ENCODE peak calls at places on chromosomes 16 and 17, in eight cellular contexts. Z, N, R, C, B, K, G and A are unnamed samples. For H3K4me1, the result is how much of the 10 kb centered on the place peaks cover.

GRCh38 chr17:81976332-81977210 is 858 bp upstream of the ASPSCR1 start:
- DNase-seq in Z (peak), N (peak), R (no peak), C (peak), B (no peak), K (no peak), G (no peak), A (peak)

GRCh38 chr17:38703742-38704644 is 1.1 kb upstream of the MLLT6 start:
- DNase-seq in Z (no peak), N (peak), R (no peak), C (peak), B (peak), K (peak), G (peak), A (peak)

GRCh38 chr16:391885-392335 is 5.1 kb upstream of the NME4 start:
- DNase-seq in Z (peak), N (peak), R (peak), C (peak), B (no peak), K (peak), G (peak), A (peak)

GRCh38 chr17:82065638-82066303 is at the start of gene DUS1L:
- DNase-seq in Z (peak), N (peak), R (peak), C (peak), B (peak), K (peak), G (peak), A (peak)

GRCh38 chr17:80252871-80253270 is 7.8 kb upstream of the RNF213 start:
- DNase-seq in Z (peak), N (peak), R (no peak), C (peak), B (peak), K (peak), G (no peak), A (no peak)

GRCh38 chr17:65850486-65850885 is 289.0 kb upstream of the AXIN2 start:
- DNase-seq in Z (peak), N (no peak), R (peak), C (no peak), B (no peak), K (no peak), G (peak), A (no peak)

GRCh38 chr17:27846042-27846655 is 45.8 kb upstream of the NOS2 start:
- DNase-seq in Z (no peak), N (no peak), R (no peak), C (no peak), B (no peak), K (peak), G (no peak), A (no peak)

GRCh38 chr17:3665834-3666233 is 2.5 kb downstream of the TAX1BP3 start:
- DNase-seq in Z (no peak), N (no peak), R (no peak), C (no peak), B (peak), K (no peak), G (no peak), A (no peak)

GRCh38 chr16:20359997-20360396 is 7.5 kb upstream of the UMOD start:
- DNase-seq in Z (no peak), N (no peak), R (no peak), C (no peak), B (no peak), K (no peak), G (no peak), A (peak)

GRCh38 chr16:23026777-23027362 is 122.4 kb downstream of the USP31 start:
- DNase-seq in Z (peak), N (no peak), R (peak), C (no peak), B (no peak), K (no peak), G (peak), A (peak)

GRCh38 chr17:61568219-61569072 is 22.6 kb downstream of the NACA2 start:
- DNase-seq in Z (peak), N (no peak), R (no peak), C (no peak), B (no peak), K (no peak), G (no peak), A (peak)

GRCh38 chr16:66979011-66979717 is 9.2 kb upstream of the CES4A start:
- DNase-seq in Z (no peak), N (no peak), R (no peak), C (no peak), B (peak), K (no peak), G (no peak), A (no peak)

GRCh38 chr17:47924785-47925676 is 16.3 kb upstream of the PNPO start:
- DNase-seq in Z (no peak), N (no peak), R (no peak), C (no peak), B (no peak), K (no peak), G (no peak), A (no peak)

GRCh38 chr17:53525590-53525989 is 297.1 kb upstream of the KIF2B start:
- DNase-seq in Z (no peak), N (no peak), R (no peak), C (no peak), B (no peak), K (no peak), G (no peak), A (no peak)

GRCh38 chr16:13883881-13884280 is 36.1 kb upstream of the ERCC4 start:
- DNase-seq in Z (no peak), N (no peak), R (no peak), C (no peak), B (no peak), K (no peak), G (peak), A (no peak)

DNA sequence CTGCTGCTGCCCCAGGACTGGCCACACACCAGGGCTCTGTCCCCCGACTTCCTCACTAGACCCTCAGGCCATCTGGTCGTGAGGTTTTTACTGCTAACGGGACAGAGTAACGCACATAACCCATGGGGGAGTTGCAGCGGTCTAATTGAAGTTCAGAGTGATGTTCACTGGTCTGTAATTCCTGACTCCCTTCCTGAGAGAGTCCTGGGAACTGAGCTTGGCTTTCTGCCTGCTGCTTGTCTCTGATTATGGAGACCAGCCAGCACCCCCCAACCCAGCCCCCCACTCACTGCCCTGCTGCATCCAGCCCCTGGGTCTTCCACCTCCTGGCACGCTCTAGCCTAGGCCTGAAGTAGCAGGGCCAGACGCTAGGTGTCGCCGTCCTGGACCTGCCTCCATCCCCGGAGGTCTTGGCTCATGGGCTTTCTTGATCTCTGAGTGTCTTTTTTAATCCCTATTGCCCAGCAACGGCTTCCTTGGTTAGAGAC is 192.9 kb downstream of the CCDC182 start:
- DNase-seq in Z (no peak), N (no peak), R (no peak), C (no peak), B (no peak), K (no peak), G (no peak), A (peak)
- H3K4me1 ChIP-seq in Z (under half), N (under half), R (under half), C (under half), B (half or more), K (under half), G (under half), A (under half)

GRCh38 chr17:4858880-4859260 is 25.7 kb downstream of the MINK1 start:
- DNase-seq in Z (no peak), N (peak), R (peak), C (peak), B (peak), K (no peak), G (no peak), A (no peak)

GRCh38 chr17:4854181-4854681 is 21.1 kb downstream of the MINK1 start:
- DNase-seq in Z (peak), N (no peak), R (peak), C (no peak), B (no peak), K (no peak), G (no peak), A (peak)

GRCh38 chr17:4858068-4858879 is 25.1 kb downstream of the MINK1 start:
- DNase-seq in Z (no peak), N (no peak), R (no peak), C (no peak), B (no peak), K (no peak), G (no peak), A (no peak)

GRCh38 chr17:4856271-4856936 is 23.3 kb downstream of the MINK1 start:
- DNase-seq in Z (no peak), N (no peak), R (no peak), C (no peak), B (no peak), K (no peak), G (no peak), A (no peak)

DNA sequence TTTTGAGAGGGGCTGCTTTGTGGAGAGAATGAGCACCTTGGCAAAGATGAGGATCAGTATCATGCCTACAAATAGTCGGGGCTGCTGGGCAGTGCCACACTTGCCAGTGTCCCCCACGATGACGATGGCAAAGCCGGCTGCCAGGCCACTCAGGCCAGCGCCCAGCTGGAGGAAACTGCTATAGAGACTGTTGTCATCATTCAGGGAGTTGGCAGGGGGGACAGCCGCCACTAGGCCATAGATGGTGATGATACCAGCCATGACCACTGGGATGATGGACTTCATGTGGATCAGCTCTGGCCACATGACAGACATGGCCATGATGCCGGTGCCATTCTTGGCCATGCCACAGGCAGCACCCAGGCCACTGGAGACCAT is 23.8 kb downstream of the MINK1 start:
- DNase-seq in Z (no peak), N (no peak), R (no peak), C (no peak), B (no peak), K (no peak), G (no peak), A (no peak)
- H3K4me1 ChIP-seq in Z (under half), N (under half), R (under half), C (under half), B (half or more), K (under half), G (under half), A (under half)

GRCh38 chr17:40328386-40328766 is 19.4 kb downstream of the RARA start:
- DNase-seq in Z (no peak), N (no peak), R (no peak), C (no peak), B (no peak), K (no peak), G (no peak), A (no peak)
- H3K4me1 ChIP-seq in Z (half or more), N (half or more), R (half or more), C (under half), B (half or more), K (half or more), G (half or more), A (half or more)

GRCh38 chr17:58338454-58338841 is 9.9 kb upstream of the TSPOAP1 start:
- DNase-seq in Z (no peak), N (no peak), R (no peak), C (no peak), B (no peak), K (no peak), G (no peak), A (no peak)

GRCh38 chr17:58340623-58340876 is 11.5 kb downstream of the SUPT4H1 start:
- DNase-seq in Z (no peak), N (no peak), R (no peak), C (no peak), B (no peak), K (no peak), G (no peak), A (no peak)

GRCh38 chr17:58337600-58338453 is 9.2 kb upstream of the TSPOAP1 start:
- DNase-seq in Z (no peak), N (peak), R (peak), C (peak), B (peak), K (peak), G (peak), A (peak)

GRCh38 chr17:58339775-58340622 is 11.4 kb upstream of the TSPOAP1 start:
- DNase-seq in Z (no peak), N (no peak), R (no peak), C (no peak), B (no peak), K (no peak), G (no peak), A (no peak)

GRCh38 chr17:58338907-58339774 is 10.5 kb upstream of the TSPOAP1 start:
- DNase-seq in Z (no peak), N (no peak), R (peak), C (peak), B (peak), K (peak), G (no peak), A (no peak)
- H3K4me1 ChIP-seq in Z (under half), N (under half), R (under half), C (under half), B (under half), K (half or more), G (under half), A (under half)

GRCh38 chr17:40345161-40346034 is 19.1 kb downstream of the GJD3 start:
- DNase-seq in Z (peak), N (no peak), R (peak), C (peak), B (peak), K (peak), G (peak), A (peak)
- H3K4me1 ChIP-seq in Z (half or more), N (half or more), R (half or more), C (under half), B (half or more), K (half or more), G (half or more), A (half or more)

DNA sequence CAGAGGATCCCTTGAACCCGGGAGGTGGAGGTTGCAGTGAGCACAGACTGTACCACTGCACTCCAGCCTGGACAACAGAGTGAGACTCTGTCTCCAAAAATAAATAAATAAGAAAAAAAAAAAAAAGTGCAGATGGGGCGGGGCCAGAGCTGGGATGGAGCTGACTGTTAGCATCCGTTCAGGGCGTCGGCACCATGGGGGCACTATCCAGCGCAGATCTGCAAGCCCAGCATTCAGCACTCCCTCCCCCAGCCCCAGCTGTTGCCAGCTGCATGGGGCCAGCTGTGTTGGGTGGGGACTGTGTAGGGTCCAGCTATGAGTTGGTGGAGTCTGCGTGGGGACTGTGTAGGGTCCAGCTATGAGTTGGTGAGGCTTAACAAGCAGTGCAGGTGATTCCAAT is 13.3 kb downstream of the GPRC5C start:
- DNase-seq in Z (no peak), N (no peak), R (no peak), C (no peak), B (no peak), K (no peak), G (no peak), A (no peak)
- H3K4me1 ChIP-seq in Z (under half), N (under half), R (under half), C (under half), B (half or more), K (under half), G (under half), A (under half)

GRCh38 chr17:74775409-74776043 is 619 bp downstream of the NAT9 start:
- DNase-seq in Z (no peak), N (no peak), R (no peak), C (no peak), B (no peak), K (no peak), G (no peak), A (no peak)

GRCh38 chr17:74776990-74777389 is 845 bp upstream of the NAT9 start:
- DNase-seq in Z (no peak), N (no peak), R (no peak), C (no peak), B (no peak), K (no peak), G (no peak), A (no peak)

GRCh38 chr17:74773871-74774286 is 2.3 kb downstream of the NAT9 start:
- DNase-seq in Z (no peak), N (no peak), R (peak), C (no peak), B (no peak), K (no peak), G (no peak), A (no peak)

GRCh38 chr17:74777884-74778490 is 1.8 kb upstream of the NAT9 start:
- DNase-seq in Z (no peak), N (no peak), R (no peak), C (no peak), B (no peak), K (no peak), G (no peak), A (no peak)

DNA sequence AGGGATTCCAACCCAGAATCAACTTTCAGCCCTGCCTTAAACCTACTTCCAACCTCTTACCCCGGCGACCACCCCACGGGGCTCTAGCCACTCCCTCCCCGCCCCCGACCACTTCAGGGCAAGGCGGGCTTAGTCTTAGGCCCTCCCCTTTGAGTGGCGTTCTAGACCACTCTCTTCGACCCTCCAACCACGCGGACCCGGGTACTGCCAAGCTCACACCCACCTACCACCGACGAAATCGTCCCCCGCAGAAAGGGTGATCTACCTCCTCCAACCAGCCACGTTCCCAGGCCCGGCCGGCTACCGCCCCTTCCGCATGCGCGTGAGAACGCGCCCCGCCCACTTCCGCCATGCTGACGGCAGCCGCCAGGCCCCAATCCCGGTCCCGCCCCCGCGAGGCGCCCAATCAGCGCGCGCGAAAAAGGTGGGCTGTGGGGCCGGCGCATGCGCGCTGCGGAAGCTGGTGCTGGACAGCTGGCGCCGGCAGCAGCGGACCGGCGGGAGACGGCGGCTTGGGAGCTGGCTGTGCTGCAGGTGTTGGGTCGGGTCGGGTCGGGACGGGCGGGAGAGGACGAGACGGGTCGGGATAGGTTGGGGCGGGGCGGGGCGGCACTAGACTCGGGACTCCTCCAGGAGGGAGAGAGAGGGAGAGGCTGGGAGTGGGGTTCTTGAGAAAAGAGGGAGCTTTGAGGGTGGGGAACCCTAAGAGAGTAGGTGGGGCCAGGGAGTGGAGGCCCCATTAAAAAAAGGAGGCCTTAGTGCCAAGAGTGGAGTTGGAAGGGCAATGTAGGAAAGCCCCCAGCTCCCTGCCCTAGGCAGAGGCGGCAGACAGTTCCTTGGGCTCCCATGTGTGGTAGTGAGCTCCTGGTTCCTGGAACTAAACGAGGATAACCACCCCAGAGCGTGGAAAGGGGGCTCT is at the start of gene NAT9:
- DNase-seq in Z (peak), N (peak), R (peak), C (peak), B (peak), K (peak), G (peak), A (peak)
- H3K4me1 ChIP-seq in Z (under half), N (under half), R (under half), C (under half), B (under half), K (half or more), G (under half), A (under half)

DNA sequence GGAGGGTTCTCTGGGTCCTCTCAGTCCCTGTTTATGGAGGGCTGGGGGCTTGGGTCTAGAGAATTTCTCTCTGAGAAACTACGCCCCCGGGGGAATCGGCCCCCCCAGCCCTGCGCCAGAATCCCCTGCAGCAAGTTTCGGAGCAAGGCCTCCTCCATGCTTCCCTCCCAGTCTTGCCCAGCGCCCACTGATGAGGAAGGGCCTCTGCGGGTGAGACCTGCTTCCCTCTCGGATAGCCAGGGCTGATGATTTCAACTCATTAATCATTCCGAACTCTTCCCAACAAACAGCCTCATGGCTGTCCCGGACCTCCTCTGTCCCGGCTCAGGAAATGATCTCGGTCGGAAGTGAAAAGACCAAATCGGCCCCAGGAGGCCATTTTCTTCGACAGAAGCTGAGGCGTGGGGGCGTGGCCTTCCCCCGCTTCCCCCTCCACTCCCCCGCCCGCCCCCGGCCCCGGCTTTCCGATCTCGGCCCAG is 1.1 kb upstream of the HEXIM1 start:
- DNase-seq in Z (no peak), N (no peak), R (peak), C (no peak), B (no peak), K (peak), G (peak), A (peak)
- H3K4me1 ChIP-seq in Z (under half), N (under half), R (under half), C (under half), B (half or more), K (under half), G (under half), A (under half)

DNA sequence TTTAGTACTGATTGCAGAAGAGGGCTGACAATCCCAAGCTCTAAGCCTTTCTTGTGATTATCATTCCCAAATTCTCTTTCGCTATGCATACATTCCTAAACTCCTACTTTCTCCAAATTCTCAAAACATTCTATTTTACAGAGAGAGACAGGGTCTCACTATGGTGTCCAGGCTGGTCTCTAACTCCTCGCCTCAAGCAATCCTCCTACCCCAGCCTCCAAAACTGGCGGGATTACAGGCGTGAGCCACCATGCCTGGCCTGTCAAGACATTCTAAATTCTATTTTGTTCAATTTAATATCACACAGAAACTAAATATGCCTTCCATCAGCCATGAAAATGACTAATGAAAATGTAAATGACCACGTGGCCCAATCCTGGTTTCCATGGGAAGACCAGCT is 39.8 kb downstream of the ANKRD11 start:
- DNase-seq in Z (no peak), N (no peak), R (no peak), C (no peak), B (no peak), K (no peak), G (no peak), A (no peak)
- H3K4me1 ChIP-seq in Z (half or more), N (under half), R (under half), C (under half), B (half or more), K (half or more), G (under half), A (under half)